ENCODE peak calls at places on chromosome 7, in eight cellular contexts. N is bronchial epithelial cell; F is nephron progenitor cell; E is stomach; P is WTC11; W is astrocyte of the spinal cord; X is CD8-positive, alpha-beta T cell; O is spleen. J is an unnamed sample.

GRCh38 chr7:31096882-31097258 is 44.8 kb downstream of the ADCYAP1R1 start:
- DNase-seq in P (no peak), O (peak; percentile 53), F (no peak), X (no peak), E (peak; percentile 15), W (no peak), N (no peak), J (no peak)

GRCh38 chr7:4790078-4790465 is 14.6 kb downstream of the AP5Z1 start:
- DNase-seq in X (no peak), N (no peak), W (no peak), F (no peak), P (no peak), E (no peak), O (no peak), J (no peak)

GRCh38 chr7:8597565-8597964 is 164.2 kb downstream of the NXPH1 start:
- DNase-seq in N (peak; percentile 22), F (no peak), O (no peak), E (no peak), W (no peak), X (no peak), P (no peak), J (no peak)

GRCh38 chr7:183907-184767 is 8.2 kb upstream of the FAM20C start:
- DNase-seq in X (no peak), E (no peak), W (no peak), P (no peak), O (no peak), N (no peak), F (no peak), J (no peak)

GRCh38 chr7:139777304-139777890 is 401 bp downstream of the HIPK2 start:
- DNase-seq in P (peak; percentile 42), F (peak; percentile 65), N (no peak), E (peak; percentile 53), O (peak; percentile 90), W (no peak), X (peak; percentile 53), J (peak; percentile 18)

GRCh38 chr7:387132-388022 is 97.4 kb downstream of the FOXL3 start:
- DNase-seq in X (no peak), F (no peak), P (no peak), W (no peak), N (no peak), O (peak; percentile 60), E (peak; percentile 17), J (no peak)

GRCh38 chr7:4204530-4205165 is 477.4 kb upstream of the FOXK1 start:
- DNase-seq in O (peak; percentile 60), P (no peak), F (no peak), X (peak; percentile 51), N (no peak), W (peak; percentile 28), E (no peak), J (no peak)

GRCh38 chr7:148037049-148037448 is 553.5 kb upstream of the C7orf33 start:
- DNase-seq in N (no peak), P (no peak), X (no peak), O (no peak), E (no peak), F (no peak), W (no peak), J (no peak)

GRCh38 chr7:107078517-107078966 is 34.0 kb downstream of the PRKAR2B start:
- DNase-seq in P (no peak), F (no peak), X (no peak), O (no peak), N (peak; percentile 81), E (no peak), W (peak; percentile 62), J (no peak)

GRCh38 chr7:20095441-20095840 is 121.7 kb downstream of the MACC1 start:
- DNase-seq in F (no peak), E (no peak), W (no peak), O (no peak), N (no peak), X (no peak), P (no peak), J (no peak)

GRCh38 chr7:121076350-121077164 is 88.0 kb downstream of the CPED1 start:
- DNase-seq in W (peak; percentile 82), X (no peak), F (no peak), O (no peak), E (no peak), N (peak; percentile 82), P (no peak), J (no peak)

GRCh38 chr7:78254397-78255055 is 456.0 kb downstream of the PHTF2 start:
- DNase-seq in F (no peak), X (no peak), E (no peak), O (no peak), P (no peak), W (no peak), N (no peak), J (no peak)

GRCh38 chr7:134420509-134421125 is 38.3 kb downstream of the AKR1B1 start:
- DNase-seq in E (peak; percentile 65), O (no peak), P (peak; percentile 58), X (no peak), W (peak; percentile 40), N (peak; percentile 68), F (peak; percentile 48), J (peak; percentile 40)

GRCh38 chr7:47403341-47403866 is 178.5 kb downstream of the TNS3 start:
- DNase-seq in W (peak; percentile 54), N (no peak), O (no peak), E (peak; percentile 17), P (no peak), F (no peak), X (no peak), J (no peak)

GRCh38 chr7:115630049-115630448 is 400.5 kb downstream of the TFEC start:
- DNase-seq in N (no peak), X (no peak), F (no peak), E (no peak), W (no peak), P (no peak), O (no peak), J (no peak)

GRCh38 chr7:22858640-22859561 is 36.3 kb upstream of the TOMM7 start:
- DNase-seq in N (peak; percentile 100), F (no peak), W (peak; percentile 98), E (no peak), O (no peak), P (no peak), X (no peak), J (no peak)

DNA sequence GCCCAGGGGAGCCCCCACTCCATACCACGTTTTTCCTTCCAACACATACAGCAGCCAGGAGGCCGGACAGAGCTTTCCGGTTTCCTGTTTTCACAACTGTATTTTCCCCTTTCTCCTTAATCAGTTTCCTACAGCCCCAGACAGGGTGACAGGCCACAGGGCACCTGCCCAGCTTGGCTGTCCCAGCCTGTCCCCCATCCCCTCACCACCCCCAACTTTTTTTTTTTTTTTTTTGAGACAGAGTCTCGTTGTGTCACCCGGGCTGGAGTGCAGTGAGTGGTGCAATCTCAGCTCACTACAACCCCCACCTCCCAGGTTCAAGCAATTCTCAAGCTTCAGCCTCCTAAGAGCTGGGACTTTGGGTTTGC is 10.3 kb upstream of the HSPB1 start:
- DNase-seq in N (no peak), E (no peak), O (no peak), W (peak; percentile 14), P (no peak), X (peak; percentile 5), F (no peak), J (no peak)
- TF ChIP-seq CTCF in N (no peak), E (no peak), O (no peak), W (no peak), P (no peak), X (no peak), F (no peak), J (no peak)

GRCh38 chr7:29300649-29301048 is 106.1 kb downstream of the CHN2 start:
- DNase-seq in O (no peak), F (no peak), P (no peak), W (no peak), E (no peak), X (no peak), N (no peak), J (no peak)

GRCh38 chr7:29299986-29300609 is 105.5 kb downstream of the CHN2 start:
- DNase-seq in F (no peak), E (no peak), N (peak; percentile 21), W (no peak), P (no peak), O (no peak), X (no peak), J (no peak)

GRCh38 chr7:29292886-29293658 is 98.5 kb downstream of the CHN2 start:
- DNase-seq in F (no peak), N (no peak), E (no peak), P (no peak), O (no peak), W (no peak), X (no peak), J (no peak)

GRCh38 chr7:29296421-29296820 is 101.8 kb downstream of the CHN2 start:
- DNase-seq in N (no peak), X (no peak), P (no peak), W (no peak), E (no peak), O (no peak), F (no peak), J (no peak)

GRCh38 chr7:29297194-29297890 is 102.8 kb downstream of the CHN2 start:
- DNase-seq in N (no peak), X (no peak), E (no peak), F (peak; percentile 23), W (no peak), O (no peak), P (peak; percentile 81), J (peak; percentile 8)
- TF ChIP-seq CTCF in N (no peak), X (no peak), E (no peak), F (peak; percentile 18), W (no peak), O (no peak), P (peak; percentile 71), J (peak; percentile 36)

DNA sequence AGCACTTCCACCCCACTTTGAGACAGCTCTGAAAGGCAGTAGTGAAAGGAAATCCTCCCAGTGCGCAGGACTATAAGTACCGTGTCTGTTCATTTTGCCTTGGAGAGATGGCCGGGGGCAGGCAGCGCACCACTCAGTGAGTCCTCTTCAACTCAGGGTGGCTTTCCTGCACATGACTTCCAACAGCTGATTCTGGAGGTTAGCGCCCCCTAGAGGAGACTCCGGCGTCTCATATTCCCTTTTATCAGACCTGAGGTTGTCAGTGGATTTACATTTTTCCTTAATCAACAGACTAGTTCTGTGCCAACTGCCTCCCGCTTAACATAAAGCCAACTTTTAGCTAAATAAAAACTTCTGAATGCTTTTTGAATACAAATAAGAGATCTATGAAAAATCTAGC is 101.0 kb downstream of the HERPUD2 start:
- DNase-seq in O (no peak), N (no peak), P (peak; percentile 78), W (no peak), E (no peak), F (peak; percentile 23), X (no peak), J (peak; percentile 19)
- TF ChIP-seq CTCF in O (no peak), N (peak; percentile 23), P (peak; percentile 72), W (peak; percentile 37), E (no peak), F (peak; percentile 31), X (no peak), J (peak; percentile 52)

DNA sequence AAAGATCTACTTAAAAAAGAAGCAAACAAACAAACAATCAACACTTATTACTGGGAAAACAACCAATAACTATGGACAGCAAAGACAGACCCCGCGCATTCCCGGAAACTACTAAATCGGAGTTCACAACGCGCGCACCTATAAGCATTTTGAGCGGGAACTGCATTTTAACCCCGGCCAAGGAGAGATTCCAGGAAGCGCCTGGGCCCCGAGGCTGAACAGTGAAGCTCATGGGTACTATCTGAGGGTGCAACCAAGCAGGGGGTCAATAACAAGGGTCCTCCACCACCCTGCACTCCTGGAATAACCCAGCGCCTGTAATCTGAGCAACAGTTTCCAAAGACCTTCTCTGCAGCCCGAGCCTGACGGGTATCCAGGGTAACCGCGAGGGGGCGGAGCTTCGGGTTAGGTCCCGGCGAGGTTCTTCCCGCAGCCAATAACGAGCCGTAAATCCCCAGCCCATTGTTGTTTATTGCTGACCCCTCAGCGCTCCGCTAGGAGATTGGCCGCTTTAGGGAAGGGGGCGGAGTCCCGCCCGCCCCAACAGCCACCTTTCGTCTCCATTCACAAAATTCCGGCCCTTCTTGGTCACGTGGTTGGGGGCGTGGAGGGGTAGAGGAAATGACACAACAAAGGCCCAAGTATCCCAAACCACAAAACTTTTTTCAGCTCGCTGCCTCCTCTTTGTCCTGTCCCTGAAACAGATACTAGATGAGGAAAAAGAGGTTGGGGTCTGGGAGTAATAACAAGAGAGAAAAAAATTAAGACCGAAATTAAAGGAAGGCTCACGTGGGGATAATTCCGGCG is 1.7 kb upstream of the ETV1 start:
- DNase-seq in W (peak; percentile 99), F (peak; percentile 97), O (peak; percentile 90), P (peak; percentile 98), E (peak; percentile 91), N (peak; percentile 95), X (peak; percentile 32), J (peak; percentile 94)
- TF ChIP-seq CTCF in W (no peak), F (no peak), O (no peak), P (no peak), E (peak; percentile 23), N (no peak), X (no peak), J (no peak)